ENCODE peak calls at places on chromosomes 3 and 15, in six cellular contexts. One of them, this sample, is unnamed.

GRCh38 chr3:12175844-12176453 is 17.2 kb upstream of the TIMP4 start:
- DNase-seq in IMR-90: peak; percentile 50
- DNase-seq in neuronal stem cell: peak; percentile 62
- DNase-seq in H1: peak; percentile 78
- DNase-seq in H9: peak; percentile 71
- DNase-seq in mesenchymal stem cell: peak; percentile 70
- DNase-seq in this sample: peak; percentile 62

GRCh38 chr15:22930782-22931484 is 49.2 kb downstream of the CYFIP1 start:
- DNase-seq in IMR-90: peak; percentile 27
- DNase-seq in neuronal stem cell: no peak
- DNase-seq in H1: no peak
- DNase-seq in H9: no peak
- DNase-seq in mesenchymal stem cell: no peak
- DNase-seq in this sample: no peak

GRCh38 chr15:29139540-29140459 is 129.8 kb downstream of the NSMCE3 start:
- DNase-seq in IMR-90: peak; percentile 24
- DNase-seq in neuronal stem cell: peak; percentile 55
- DNase-seq in H1: peak; percentile 94
- DNase-seq in H9: peak; percentile 91
- DNase-seq in mesenchymal stem cell: peak; percentile 35
- DNase-seq in this sample: no peak

GRCh38 chr3:123066896-123067688 is at the start of gene PDIA5:
- DNase-seq in IMR-90: peak; percentile 86
- DNase-seq in neuronal stem cell: peak; percentile 84
- DNase-seq in H1: peak; percentile 91
- DNase-seq in H9: peak; percentile 95
- DNase-seq in mesenchymal stem cell: peak; percentile 90
- DNase-seq in this sample: peak; percentile 83

GRCh38 chr15:81297580-81298575 is 26.1 kb downstream of the STARD5 start:
- DNase-seq in IMR-90: no peak
- DNase-seq in neuronal stem cell: no peak
- DNase-seq in H1: no peak
- DNase-seq in H9: no peak
- DNase-seq in mesenchymal stem cell: no peak
- DNase-seq in this sample: peak; percentile 89

GRCh38 chr15:58462973-58463663 is 31.3 kb downstream of the LIPC start:
- DNase-seq in IMR-90: no peak
- DNase-seq in neuronal stem cell: no peak
- DNase-seq in H1: no peak
- DNase-seq in H9: no peak
- DNase-seq in mesenchymal stem cell: no peak
- DNase-seq in this sample: no peak

GRCh38 chr3:42830437-42831320 is 21.4 kb downstream of the ACKR2 start:
- DNase-seq in IMR-90: peak; percentile 21
- DNase-seq in neuronal stem cell: no peak
- DNase-seq in H1: no peak
- DNase-seq in H9: peak; percentile 58
- DNase-seq in mesenchymal stem cell: peak; percentile 9
- DNase-seq in this sample: no peak

GRCh38 chr15:75123395-75123794 is 78.3 kb upstream of the C15orf39 start:
- DNase-seq in IMR-90: peak; percentile 72
- DNase-seq in neuronal stem cell: no peak
- DNase-seq in H1: no peak
- DNase-seq in H9: no peak
- DNase-seq in mesenchymal stem cell: peak; percentile 82
- DNase-seq in this sample: no peak

GRCh38 chr15:99279783-99280307 is 28.6 kb downstream of the LRRC28 start:
- DNase-seq in IMR-90: no peak
- DNase-seq in neuronal stem cell: no peak
- DNase-seq in H1: no peak
- DNase-seq in H9: no peak
- DNase-seq in mesenchymal stem cell: no peak
- DNase-seq in this sample: peak; percentile 45

GRCh38 chr3:23938657-23939056 is 6.4 kb upstream of the NR1D2 start:
- DNase-seq in IMR-90: no peak
- DNase-seq in neuronal stem cell: no peak
- DNase-seq in H1: no peak
- DNase-seq in H9: no peak
- DNase-seq in mesenchymal stem cell: no peak
- DNase-seq in this sample: no peak

GRCh38 chr3:68931406-68932149 is 769 bp downstream of the TAFA4 start:
- DNase-seq in IMR-90: no peak
- DNase-seq in neuronal stem cell: no peak
- DNase-seq in H1: peak; percentile 69
- DNase-seq in H9: peak; percentile 40
- DNase-seq in mesenchymal stem cell: no peak
- DNase-seq in this sample: no peak

DNA sequence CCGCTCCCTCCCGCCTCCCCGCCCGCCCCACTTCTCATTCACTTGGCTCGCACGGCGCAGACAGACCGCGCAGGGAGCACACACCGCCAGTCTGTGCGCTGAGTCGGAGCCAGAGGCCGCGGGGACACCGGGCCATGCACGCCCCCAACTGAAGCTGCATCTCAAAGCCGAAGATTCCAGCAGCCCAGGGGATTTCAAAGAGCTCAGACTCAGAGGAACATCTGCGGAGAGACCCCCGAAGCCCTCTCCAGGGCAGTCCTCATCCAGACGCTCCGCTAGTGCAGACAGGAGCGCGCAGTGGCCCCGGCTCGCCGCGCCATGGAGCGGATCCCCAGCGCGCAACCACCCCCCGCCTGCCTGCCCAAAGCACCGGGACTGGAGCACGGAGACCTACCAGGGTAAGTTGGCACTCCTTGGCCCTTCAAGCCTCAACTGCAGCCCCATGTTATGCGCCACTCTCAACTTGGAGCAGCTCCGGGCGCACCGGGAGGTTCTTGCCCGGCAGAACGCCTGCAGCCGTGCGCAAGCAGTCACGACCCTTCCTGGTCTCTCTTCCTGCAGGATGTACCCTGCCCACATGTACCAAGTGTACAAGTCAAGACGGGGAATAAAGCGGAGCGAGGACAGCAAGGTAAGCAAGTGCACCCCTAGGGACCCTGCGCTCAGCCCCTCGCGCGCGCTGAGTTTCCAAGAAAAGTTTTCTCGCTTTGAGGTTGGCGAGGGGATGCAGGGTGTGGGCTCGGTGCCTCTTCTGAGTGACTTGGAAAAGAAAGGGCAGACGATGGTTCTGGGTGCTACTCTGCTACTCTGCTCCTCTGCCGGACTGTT is at the start of gene BHLHE40:
- DNase-seq in IMR-90: no peak
- DNase-seq in neuronal stem cell: no peak
- DNase-seq in H1: peak; percentile 72
- DNase-seq in H9: no peak
- DNase-seq in mesenchymal stem cell: no peak
- DNase-seq in this sample: peak; percentile 43
- H2BK120ac ChIP-seq in IMR-90: peak within 1 kb of the TSS; percentile 86
- H2BK120ac ChIP-seq in neuronal stem cell: peak within 1 kb of the TSS; percentile 72
- H2BK120ac ChIP-seq in H1: no peak within 1 kb of the TSS
- H2BK120ac ChIP-seq in H9: no peak within 1 kb of the TSS
- H2BK120ac ChIP-seq in mesenchymal stem cell: peak within 1 kb of the TSS; percentile 100
- H2BK120ac ChIP-seq in this sample: peak within 1 kb of the TSS; percentile 99

GRCh38 chr3:61562810-61563613 is 1.6 kb downstream of the PTPRG start:
- DNase-seq in IMR-90: peak; percentile 35
- DNase-seq in neuronal stem cell: no peak
- DNase-seq in H1: peak; percentile 57
- DNase-seq in H9: no peak
- DNase-seq in mesenchymal stem cell: peak; percentile 37
- DNase-seq in this sample: peak; percentile 33

GRCh38 chr3:61559108-61559731 is 2.2 kb upstream of the PTPRG start:
- DNase-seq in IMR-90: no peak
- DNase-seq in neuronal stem cell: no peak
- DNase-seq in H1: no peak
- DNase-seq in H9: no peak
- DNase-seq in mesenchymal stem cell: peak; percentile 11
- DNase-seq in this sample: peak; percentile 10

GRCh38 chr3:61562042-61562809 is 855 bp downstream of the PTPRG start:
- DNase-seq in IMR-90: peak; percentile 31
- DNase-seq in neuronal stem cell: no peak
- DNase-seq in H1: no peak
- DNase-seq in H9: no peak
- DNase-seq in mesenchymal stem cell: peak; percentile 51
- DNase-seq in this sample: no peak

GRCh38 chr3:61561374-61562041 is at the start of gene PTPRG:
- DNase-seq in IMR-90: peak; percentile 94
- DNase-seq in neuronal stem cell: no peak
- DNase-seq in H1: peak; percentile 83
- DNase-seq in H9: peak; percentile 85
- DNase-seq in mesenchymal stem cell: peak; percentile 93
- DNase-seq in this sample: peak; percentile 79

GRCh38 chr3:61560452-61561373 is 658 bp upstream of the PTPRG start:
- DNase-seq in IMR-90: peak; percentile 73
- DNase-seq in neuronal stem cell: peak; percentile 88
- DNase-seq in H1: peak; percentile 87
- DNase-seq in H9: peak; percentile 83
- DNase-seq in mesenchymal stem cell: peak; percentile 84
- DNase-seq in this sample: peak; percentile 82
- H2BK120ac ChIP-seq in IMR-90: peak overlapping the region; percentile 88
- H2BK120ac ChIP-seq in neuronal stem cell: no peak overlapping the region
- H2BK120ac ChIP-seq in H1: peak overlapping the region; percentile 73
- H2BK120ac ChIP-seq in H9: peak overlapping the region; percentile 88
- H2BK120ac ChIP-seq in mesenchymal stem cell: peak overlapping the region; percentile 94
- H2BK120ac ChIP-seq in this sample: peak overlapping the region; percentile 74

DNA sequence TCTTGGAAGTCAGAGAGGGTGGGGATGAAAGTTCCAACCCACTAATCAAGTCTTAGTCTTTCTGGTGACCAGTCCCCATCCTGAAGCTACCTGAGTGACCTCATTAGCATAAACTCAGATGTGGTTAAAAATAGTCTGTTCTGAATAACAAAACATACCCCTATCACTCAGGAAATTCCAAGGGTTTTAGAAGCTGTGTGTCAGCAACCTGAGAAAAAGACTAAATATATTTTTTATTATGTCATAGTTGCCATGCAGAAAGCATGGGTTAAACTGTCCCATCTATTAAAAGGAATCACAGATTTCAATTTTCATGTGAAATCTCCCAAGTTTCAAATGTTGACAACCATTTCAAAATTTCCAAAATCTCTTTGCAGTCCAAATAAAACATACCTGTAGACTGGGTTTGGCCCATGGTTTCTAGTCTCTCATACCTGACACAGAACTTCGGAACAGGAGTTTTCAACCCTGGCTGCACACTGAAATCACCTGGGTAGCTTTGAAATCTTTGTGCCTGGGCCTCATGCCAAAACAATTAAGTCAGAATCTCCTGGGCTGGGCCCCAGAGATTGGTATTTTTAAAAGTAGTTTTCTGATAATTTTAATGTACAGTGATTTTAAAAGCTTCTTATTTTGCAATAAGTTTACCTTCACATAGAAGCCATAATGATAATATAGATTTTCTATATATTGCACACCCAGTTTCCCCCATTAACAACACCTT is 476.3 kb downstream of the RBMS3 start:
- DNase-seq in IMR-90: peak; percentile 54
- DNase-seq in neuronal stem cell: no peak
- DNase-seq in H1: no peak
- DNase-seq in H9: no peak
- DNase-seq in mesenchymal stem cell: no peak
- DNase-seq in this sample: peak; percentile 45
- H2BK120ac ChIP-seq in IMR-90: peak overlapping the region; percentile 54
- H2BK120ac ChIP-seq in neuronal stem cell: no peak overlapping the region
- H2BK120ac ChIP-seq in H1: peak overlapping the region; percentile 40
- H2BK120ac ChIP-seq in H9: no peak overlapping the region
- H2BK120ac ChIP-seq in mesenchymal stem cell: no peak overlapping the region
- H2BK120ac ChIP-seq in this sample: no peak overlapping the region

DNA sequence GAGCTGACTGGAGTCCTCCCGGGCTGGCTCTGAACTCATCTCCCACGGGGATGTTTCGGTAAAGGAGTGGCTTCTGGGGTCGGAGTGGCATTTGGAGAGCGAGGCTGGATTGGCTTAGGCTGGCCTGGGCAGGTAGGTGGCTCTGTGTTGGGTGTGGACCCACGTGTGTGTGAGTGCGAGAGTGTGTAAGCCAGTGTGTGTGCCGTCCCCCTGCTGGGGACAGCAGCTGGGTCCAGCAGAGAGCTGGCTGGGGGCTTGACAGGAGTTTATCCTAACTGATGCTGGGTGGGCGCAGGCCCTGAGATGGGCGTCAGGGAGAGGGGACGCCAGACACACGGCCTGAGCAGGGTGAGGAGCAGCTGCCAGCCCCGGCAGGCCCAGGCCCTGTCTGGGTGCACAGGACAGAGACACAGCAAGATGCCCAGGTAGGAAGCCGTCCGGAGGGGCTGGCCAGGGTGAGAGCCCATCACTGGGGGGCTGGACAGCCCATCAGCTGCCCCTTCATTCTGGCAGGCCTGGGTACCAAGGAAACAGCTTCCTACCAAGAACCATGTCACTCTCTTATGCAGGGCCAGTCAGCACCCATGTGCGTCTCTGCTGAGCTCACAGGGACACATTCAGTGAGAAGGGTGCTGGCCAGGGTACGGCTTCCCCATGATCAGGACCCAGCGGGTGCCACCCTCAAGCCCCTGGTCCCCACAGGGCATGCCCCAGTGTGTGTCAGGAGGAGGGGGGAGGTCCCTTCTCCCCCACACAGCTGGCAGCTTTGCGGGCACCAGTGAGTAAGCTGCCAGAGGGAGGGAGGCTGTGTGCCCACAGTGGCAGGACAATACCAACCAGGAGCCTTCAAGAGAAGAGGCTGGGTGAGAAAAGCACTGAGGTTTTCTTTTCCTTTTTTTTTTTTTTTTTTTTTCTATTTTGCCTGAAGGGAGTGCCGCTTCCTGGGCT is 1.1 kb downstream of the PAK6 start:
- DNase-seq in IMR-90: no peak
- DNase-seq in neuronal stem cell: no peak
- DNase-seq in H1: no peak
- DNase-seq in H9: no peak
- DNase-seq in mesenchymal stem cell: no peak
- DNase-seq in this sample: no peak
- H2BK120ac ChIP-seq in IMR-90: no peak overlapping the region
- H2BK120ac ChIP-seq in neuronal stem cell: no peak overlapping the region
- H2BK120ac ChIP-seq in H1: no peak overlapping the region
- H2BK120ac ChIP-seq in H9: no peak overlapping the region
- H2BK120ac ChIP-seq in mesenchymal stem cell: no peak overlapping the region
- H2BK120ac ChIP-seq in this sample: no peak overlapping the region

GRCh38 chr3:59808431-59808830 is 758.6 kb upstream of the CFAP20DC start:
- DNase-seq in IMR-90: no peak
- DNase-seq in neuronal stem cell: no peak
- DNase-seq in H1: no peak
- DNase-seq in H9: no peak
- DNase-seq in mesenchymal stem cell: peak; percentile 3
- DNase-seq in this sample: no peak
- H2BK120ac ChIP-seq in IMR-90: peak overlapping the region; percentile 100
- H2BK120ac ChIP-seq in neuronal stem cell: no peak overlapping the region
- H2BK120ac ChIP-seq in H1: no peak overlapping the region
- H2BK120ac ChIP-seq in H9: no peak overlapping the region
- H2BK120ac ChIP-seq in mesenchymal stem cell: no peak overlapping the region
- H2BK120ac ChIP-seq in this sample: no peak overlapping the region

GRCh38 chr3:176714034-176714433 is 483.2 kb downstream of the TBL1XR1 start:
- DNase-seq in IMR-90: no peak
- DNase-seq in neuronal stem cell: no peak
- DNase-seq in H1: no peak
- DNase-seq in H9: no peak
- DNase-seq in mesenchymal stem cell: no peak
- DNase-seq in this sample: no peak
- H2BK120ac ChIP-seq in IMR-90: no peak overlapping the region
- H2BK120ac ChIP-seq in neuronal stem cell: no peak overlapping the region
- H2BK120ac ChIP-seq in H1: no peak overlapping the region
- H2BK120ac ChIP-seq in H9: no peak overlapping the region
- H2BK120ac ChIP-seq in mesenchymal stem cell: no peak overlapping the region
- H2BK120ac ChIP-seq in this sample: no peak overlapping the region

GRCh38 chr15:26635105-26635504 is 137.8 kb downstream of the GABRB3 start:
- DNase-seq in IMR-90: no peak
- DNase-seq in neuronal stem cell: no peak
- DNase-seq in H1: no peak
- DNase-seq in H9: no peak
- DNase-seq in mesenchymal stem cell: no peak
- DNase-seq in this sample: no peak
- H2BK120ac ChIP-seq in IMR-90: no peak overlapping the region
- H2BK120ac ChIP-seq in neuronal stem cell: no peak overlapping the region
- H2BK120ac ChIP-seq in H1: no peak overlapping the region
- H2BK120ac ChIP-seq in H9: no peak overlapping the region
- H2BK120ac ChIP-seq in mesenchymal stem cell: no peak overlapping the region
- H2BK120ac ChIP-seq in this sample: no peak overlapping the region